ENCODE peak calls at places on chromosomes 5 and 9, in seven cellular contexts. O, K, E, Y, R, S and U are unnamed samples.

GRCh38 chr9:129495422-129496186 is 125.3 kb downstream of the C9orf50 start:
- DNase-seq in E (peak), Y (peak), K (no peak), O (peak), S (peak), R (no peak), U (peak)

GRCh38 chr5:99544326-99544725 is 615.5 kb upstream of the CHD1 start:
- DNase-seq in O (peak), R (no peak), Y (no peak), K (no peak), S (no peak), E (no peak), U (peak)

GRCh38 chr5:139708877-139709586 is 60.9 kb downstream of the CXXC5 start:
- DNase-seq in K (no peak), O (peak), R (peak), Y (peak), E (peak), S (peak), U (peak)

GRCh38 chr9:95127249-95128176 is 190.0 kb downstream of the FANCC start:
- DNase-seq in E (peak), K (peak), R (no peak), Y (peak), S (peak), O (peak), U (peak)

GRCh38 chr5:109905906-109906305 is 216.2 kb downstream of the MAN2A1 start:
- DNase-seq in R (no peak), Y (no peak), O (no peak), S (no peak), E (no peak), K (no peak), U (peak)

GRCh38 chr5:73966411-73966810 is 340.4 kb downstream of the ARHGEF28 start:
- DNase-seq in Y (no peak), R (no peak), O (no peak), S (no peak), E (no peak), K (no peak), U (peak)

GRCh38 chr5:116157902-116158301 is 73.1 kb downstream of the COMMD10 start:
- DNase-seq in E (no peak), R (no peak), K (no peak), S (no peak), O (no peak), Y (no peak), U (no peak)

GRCh38 chr9:126752881-126753670 is 51.8 kb upstream of the ZBTB43 start:
- DNase-seq in Y (no peak), K (no peak), O (no peak), R (no peak), S (no peak), E (no peak), U (no peak)